ENCODE peak calls at places on chromosomes 11 and 22, in five cellular contexts. One of them, this sample, is unnamed. For H3K9me3 and H3K4me1, the result is how much of the 10 kb centered on the place peaks cover.

GRCh38 chr11:11757871-11758270 is 83.9 kb upstream of the USP47 start:
- DNase-seq in tibial nerve: no peak
- DNase-seq in uterus: no peak
- DNase-seq in sigmoid colon: no peak
- DNase-seq in IMR-90: no peak
- DNase-seq in this sample: no peak

GRCh38 chr22:37228106-37229011 is 15.7 kb downstream of the RAC2 start:
- DNase-seq in tibial nerve: no peak
- DNase-seq in uterus: no peak
- DNase-seq in sigmoid colon: no peak
- DNase-seq in IMR-90: peak
- DNase-seq in this sample: no peak

GRCh38 chr11:14422052-14422813 is 63.2 kb upstream of the RRAS2 start:
- DNase-seq in tibial nerve: peak
- DNase-seq in uterus: peak
- DNase-seq in sigmoid colon: peak
- DNase-seq in IMR-90: peak
- DNase-seq in this sample: peak

GRCh38 chr22:25514436-25514835 is 50.0 kb upstream of the GRK3 start:
- DNase-seq in tibial nerve: no peak
- DNase-seq in uterus: no peak
- DNase-seq in sigmoid colon: no peak
- DNase-seq in IMR-90: peak
- DNase-seq in this sample: no peak

GRCh38 chr22:38036392-38037062 is 20.7 kb upstream of the PICK1 start:
- DNase-seq in tibial nerve: no peak
- DNase-seq in uterus: no peak
- DNase-seq in sigmoid colon: no peak
- DNase-seq in IMR-90: no peak
- DNase-seq in this sample: no peak

GRCh38 chr22:30837531-30837930 is 131.0 kb downstream of the MORC2 start:
- DNase-seq in tibial nerve: no peak
- DNase-seq in uterus: no peak
- DNase-seq in sigmoid colon: no peak
- DNase-seq in IMR-90: no peak
- DNase-seq in this sample: no peak

GRCh38 chr11:121800704-121801516 is 315.1 kb downstream of the BLID start:
- DNase-seq in tibial nerve: no peak
- DNase-seq in uterus: no peak
- DNase-seq in sigmoid colon: no peak
- DNase-seq in IMR-90: no peak
- DNase-seq in this sample: no peak

GRCh38 chr11:44613081-44613628 is 47.7 kb downstream of the CD82 start:
- DNase-seq in tibial nerve: no peak
- DNase-seq in uterus: no peak
- DNase-seq in sigmoid colon: no peak
- DNase-seq in IMR-90: no peak
- DNase-seq in this sample: no peak

GRCh38 chr22:37486224-37486845 is at the start of gene MFNG:
- DNase-seq in tibial nerve: peak
- DNase-seq in uterus: peak
- DNase-seq in sigmoid colon: peak
- DNase-seq in IMR-90: peak
- DNase-seq in this sample: peak

GRCh38 chr11:73983764-73984543 is 1.3 kb upstream of the UCP2 start:
- DNase-seq in tibial nerve: no peak
- DNase-seq in uterus: no peak
- DNase-seq in sigmoid colon: peak
- DNase-seq in IMR-90: no peak
- DNase-seq in this sample: no peak

GRCh38 chr11:18844753-18845367 is 53.3 kb upstream of the PTPN5 start:
- DNase-seq in tibial nerve: no peak
- DNase-seq in uterus: no peak
- DNase-seq in sigmoid colon: no peak
- DNase-seq in IMR-90: peak
- DNase-seq in this sample: no peak

GRCh38 chr11:13949876-13950275 is 12.6 kb upstream of the SPON1 start:
- DNase-seq in tibial nerve: no peak
- DNase-seq in uterus: no peak
- DNase-seq in sigmoid colon: no peak
- DNase-seq in IMR-90: no peak
- DNase-seq in this sample: no peak

GRCh38 chr11:47269002-47269828 is 718 bp upstream of the MADD start:
- DNase-seq in tibial nerve: peak
- DNase-seq in uterus: peak
- DNase-seq in sigmoid colon: peak
- DNase-seq in IMR-90: peak
- DNase-seq in this sample: peak

GRCh38 chr22:45969414-45969799 is 7.6 kb downstream of the WNT7B start:
- DNase-seq in tibial nerve: no peak
- DNase-seq in uterus: no peak
- DNase-seq in sigmoid colon: no peak
- DNase-seq in IMR-90: no peak
- DNase-seq in this sample: no peak

GRCh38 chr11:109197656-109198055 is 224.3 kb upstream of the C11orf87 start:
- DNase-seq in tibial nerve: no peak
- DNase-seq in uterus: no peak
- DNase-seq in sigmoid colon: no peak
- DNase-seq in IMR-90: peak
- DNase-seq in this sample: no peak

GRCh38 chr22:20235453-20235991 is 32.6 kb downstream of the RTN4R start:
- DNase-seq in tibial nerve: no peak
- DNase-seq in uterus: no peak
- DNase-seq in sigmoid colon: no peak
- DNase-seq in IMR-90: no peak
- DNase-seq in this sample: no peak

GRCh38 chr22:49959782-49960158 is 802 bp upstream of the PIM3 start:
- DNase-seq in tibial nerve: no peak
- DNase-seq in uterus: no peak
- DNase-seq in sigmoid colon: peak
- DNase-seq in IMR-90: no peak
- DNase-seq in this sample: peak

GRCh38 chr11:19345848-19346681 is 105.3 kb upstream of the E2F8 start:
- DNase-seq in tibial nerve: no peak
- DNase-seq in uterus: no peak
- DNase-seq in sigmoid colon: no peak
- DNase-seq in IMR-90: no peak
- DNase-seq in this sample: no peak

GRCh38 chr22:34111210-34111824 is 191.0 kb upstream of the LARGE1 start:
- DNase-seq in tibial nerve: no peak
- DNase-seq in uterus: peak
- DNase-seq in sigmoid colon: peak
- DNase-seq in IMR-90: no peak
- DNase-seq in this sample: no peak

GRCh38 chr11:108958446-108959123 is 293.7 kb downstream of the DDX10 start:
- DNase-seq in tibial nerve: no peak
- DNase-seq in uterus: no peak
- DNase-seq in sigmoid colon: no peak
- DNase-seq in IMR-90: peak
- DNase-seq in this sample: no peak

GRCh38 chr22:19360300-19360792 is 68.8 kb upstream of the CLTCL1 start:
- DNase-seq in tibial nerve: no peak
- DNase-seq in uterus: no peak
- DNase-seq in sigmoid colon: no peak
- DNase-seq in IMR-90: no peak
- DNase-seq in this sample: no peak

GRCh38 chr11:103870821-103871309 is 165.6 kb upstream of the DDI1 start:
- DNase-seq in tibial nerve: peak
- DNase-seq in uterus: peak
- DNase-seq in sigmoid colon: peak
- DNase-seq in IMR-90: no peak
- DNase-seq in this sample: no peak

GRCh38 chr11:117584056-117584830 is 212.8 kb downstream of the DSCAML1 start:
- DNase-seq in tibial nerve: no peak
- DNase-seq in uterus: no peak
- DNase-seq in sigmoid colon: peak
- DNase-seq in IMR-90: peak
- DNase-seq in this sample: no peak

GRCh38 chr22:30822216-30823014 is 127.7 kb downstream of the OSBP2 start:
- DNase-seq in tibial nerve: no peak
- DNase-seq in uterus: no peak
- DNase-seq in sigmoid colon: no peak
- DNase-seq in IMR-90: no peak
- DNase-seq in this sample: no peak

GRCh38 chr11:2587132-2587930 is 112.5 kb downstream of the KCNQ1OT1 start:
- DNase-seq in tibial nerve: no peak
- DNase-seq in uterus: no peak
- DNase-seq in sigmoid colon: peak
- DNase-seq in IMR-90: no peak
- DNase-seq in this sample: no peak

GRCh38 chr11:31442086-31442485 is 67.3 kb downstream of the IMMP1L start:
- DNase-seq in tibial nerve: no peak
- DNase-seq in uterus: no peak
- DNase-seq in sigmoid colon: no peak
- DNase-seq in IMR-90: no peak
- DNase-seq in this sample: no peak

GRCh38 chr11:83766932-83767331 is 480.8 kb upstream of the CCDC90B start:
- DNase-seq in tibial nerve: no peak
- DNase-seq in uterus: no peak
- DNase-seq in sigmoid colon: no peak
- DNase-seq in IMR-90: no peak
- DNase-seq in this sample: no peak

DNA sequence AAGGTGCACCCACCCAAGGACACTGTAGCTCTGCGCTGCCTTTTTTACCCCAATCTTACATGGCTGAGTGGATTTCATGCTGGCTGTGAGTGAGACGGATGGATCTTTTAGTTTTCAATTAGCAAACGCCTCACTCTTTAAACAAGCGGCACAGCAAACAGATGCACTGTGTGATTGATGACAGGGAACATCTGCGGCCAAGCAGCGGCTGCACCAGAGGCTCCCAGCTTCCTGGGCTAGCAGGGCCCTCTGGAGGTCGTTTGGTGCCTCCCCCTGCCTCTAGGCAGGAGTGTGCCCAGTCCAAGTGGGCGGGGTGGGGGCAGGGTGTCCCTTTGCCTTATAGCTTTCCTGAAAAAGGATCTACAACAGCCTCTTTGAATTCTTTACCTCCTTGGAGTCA is 2.1 kb upstream of the DRD2 start:
- DNase-seq in tibial nerve: no peak
- DNase-seq in uterus: no peak
- DNase-seq in sigmoid colon: no peak
- DNase-seq in IMR-90: no peak
- DNase-seq in this sample: no peak
- H3K9me3 ChIP-seq in tibial nerve: under half
- H3K9me3 ChIP-seq in uterus: under half
- H3K9me3 ChIP-seq in sigmoid colon: under half
- H3K9me3 ChIP-seq in IMR-90: under half
- H3K9me3 ChIP-seq in this sample: under half

DNA sequence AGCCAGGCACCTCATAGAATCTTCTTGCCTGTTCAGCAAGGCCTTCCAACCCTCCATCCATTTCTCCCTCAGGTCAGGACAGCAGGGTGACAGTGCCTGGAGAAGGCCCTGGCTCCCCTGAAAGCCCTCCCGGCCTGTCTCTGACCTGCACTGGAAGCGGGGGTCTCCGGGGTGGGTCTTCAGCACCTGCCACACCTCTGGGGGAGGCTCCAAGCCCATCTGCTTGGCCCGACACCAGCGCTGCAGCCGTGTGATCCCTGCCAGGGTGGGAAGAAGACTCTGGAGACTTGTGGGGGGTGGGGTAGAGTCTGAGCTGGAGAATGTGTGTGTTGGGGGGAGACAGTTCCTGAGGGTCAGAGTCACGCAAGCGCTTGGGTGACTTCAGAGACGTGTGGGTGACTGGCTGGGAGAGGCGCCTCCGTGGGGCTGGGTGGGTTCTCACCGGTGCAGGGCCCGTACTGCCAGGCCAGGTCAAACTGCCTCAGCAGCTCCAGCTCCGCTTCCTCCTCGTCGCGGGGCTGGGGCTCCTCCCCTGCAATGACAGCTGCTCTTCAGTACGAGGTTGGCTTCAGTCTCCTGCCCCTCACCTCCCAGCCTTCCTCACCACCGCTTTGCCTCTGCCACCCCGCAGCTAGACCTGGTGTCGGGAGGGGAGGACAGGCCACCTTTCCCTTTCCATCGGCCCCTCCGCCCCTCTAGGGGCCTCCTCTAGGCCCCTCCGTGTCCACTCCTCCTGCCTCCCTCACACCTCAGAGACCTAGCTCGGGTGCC is 615 bp downstream of the POLD4 start:
- DNase-seq in tibial nerve: no peak
- DNase-seq in uterus: peak
- DNase-seq in sigmoid colon: peak
- DNase-seq in IMR-90: no peak
- DNase-seq in this sample: peak
- TF ChIP-seq POLR2A in tibial nerve: no peak
- TF ChIP-seq POLR2A in uterus: no peak
- TF ChIP-seq POLR2A in sigmoid colon: no peak
- TF ChIP-seq POLR2A in IMR-90: peak
- TF ChIP-seq POLR2A in this sample: no peak

GRCh38 chr11:72623052-72623451 is 51.2 kb downstream of the PDE2A start:
- DNase-seq in tibial nerve: no peak
- DNase-seq in uterus: no peak
- DNase-seq in sigmoid colon: no peak
- DNase-seq in IMR-90: no peak
- DNase-seq in this sample: no peak

GRCh38 chr11:72624496-72625201 is 49.6 kb downstream of the PDE2A start:
- DNase-seq in tibial nerve: no peak
- DNase-seq in uterus: peak
- DNase-seq in sigmoid colon: peak
- DNase-seq in IMR-90: no peak
- DNase-seq in this sample: no peak

GRCh38 chr11:72617080-72617744 is 57.0 kb downstream of the PDE2A start:
- DNase-seq in tibial nerve: no peak
- DNase-seq in uterus: peak
- DNase-seq in sigmoid colon: peak
- DNase-seq in IMR-90: peak
- DNase-seq in this sample: no peak

GRCh38 chr11:72618801-72619200 is 55.4 kb downstream of the PDE2A start:
- DNase-seq in tibial nerve: no peak
- DNase-seq in uterus: no peak
- DNase-seq in sigmoid colon: no peak
- DNase-seq in IMR-90: peak
- DNase-seq in this sample: no peak

DNA sequence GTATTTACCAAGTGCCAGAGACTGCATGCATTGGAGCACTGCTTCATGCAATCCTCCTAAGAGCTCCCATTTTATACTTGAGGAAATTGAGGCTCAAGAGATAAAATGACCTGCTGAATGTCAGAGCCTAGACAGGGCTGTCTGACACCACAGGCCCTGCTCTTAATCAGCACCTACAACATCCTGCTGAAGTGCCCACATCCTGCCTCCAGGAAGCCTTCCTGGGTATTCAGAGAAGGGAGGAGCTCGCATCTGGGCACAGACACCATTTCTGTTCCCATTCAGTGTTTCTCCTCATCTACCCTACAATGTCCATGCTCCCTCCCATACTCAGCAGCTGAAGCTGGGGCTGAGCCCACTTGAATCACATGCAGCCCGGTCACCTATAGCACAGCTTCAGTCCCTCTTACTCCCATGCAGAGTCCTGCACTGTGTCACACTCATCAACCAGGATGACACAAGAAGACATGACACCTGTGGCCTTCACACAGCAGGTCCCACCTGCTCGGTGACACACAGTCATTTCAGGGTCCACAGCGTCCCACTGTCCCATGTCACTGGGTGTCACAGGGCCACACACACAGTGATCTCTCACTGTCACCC is 53.1 kb downstream of the PDE2A start:
- DNase-seq in tibial nerve: no peak
- DNase-seq in uterus: no peak
- DNase-seq in sigmoid colon: no peak
- DNase-seq in IMR-90: no peak
- DNase-seq in this sample: no peak
- H3K4me1 ChIP-seq in tibial nerve: under half
- H3K4me1 ChIP-seq in uterus: under half
- H3K4me1 ChIP-seq in sigmoid colon: under half
- H3K4me1 ChIP-seq in IMR-90: under half
- H3K4me1 ChIP-seq in this sample: under half

GRCh38 chr11:100329352-100329751 is 357.7 kb upstream of the ARHGAP42 start:
- DNase-seq in tibial nerve: no peak
- DNase-seq in uterus: no peak
- DNase-seq in sigmoid colon: no peak
- DNase-seq in IMR-90: no peak
- DNase-seq in this sample: no peak
- H3K9me3 ChIP-seq in tibial nerve: under half
- H3K9me3 ChIP-seq in uterus: under half
- H3K9me3 ChIP-seq in sigmoid colon: under half
- H3K9me3 ChIP-seq in IMR-90: under half
- H3K9me3 ChIP-seq in this sample: under half